ENCODE peak calls at places on chromosomes 6 and 20, in five cellular contexts. X, I, V, P and T are unnamed samples.

GRCh38 chr6:24918641-24919403 is 16.9 kb downstream of the RIPOR2 start:
- DNase-seq in P (no peak), V (no peak), X (peak), I (no peak), T (no peak)

GRCh38 chr6:147297663-147298313 is 93.6 kb downstream of the STXBP5 start:
- DNase-seq in P (no peak), V (no peak), X (no peak), I (no peak), T (peak)

GRCh38 chr20:22963581-22963980 is 71.5 kb upstream of the SSTR4 start:
- DNase-seq in I (no peak), V (no peak), P (no peak), X (no peak), T (no peak)

GRCh38 chr20:23129891-23130621 is 43.9 kb upstream of the CD93 start:
- DNase-seq in I (no peak), V (no peak), P (no peak), X (no peak), T (no peak)

GRCh38 chr6:33692078-33692759 is 19.3 kb downstream of the UQCC2 start:
- DNase-seq in P (no peak), V (no peak), I (no peak), X (no peak), T (no peak)

GRCh38 chr20:45405566-45406259 is 2.4 kb upstream of the DBNDD2 start:
- DNase-seq in I (no peak), P (peak), V (no peak), X (peak), T (no peak)

GRCh38 chr20:35490736-35491181 is 35.4 kb downstream of the CEP250 start:
- DNase-seq in P (no peak), V (peak), X (no peak), I (no peak), T (no peak)

GRCh38 chr6:78770766-78771165 is 96.6 kb upstream of the IRAK1BP1 start:
- DNase-seq in X (no peak), P (no peak), I (no peak), V (no peak), T (no peak)

GRCh38 chr6:149065658-149066556 is 251.6 kb upstream of the TAB2 start:
- DNase-seq in P (no peak), X (no peak), V (peak), I (no peak), T (no peak)

GRCh38 chr20:36825374-36826104 is 50.4 kb upstream of the TLDC2 start:
- DNase-seq in V (no peak), P (no peak), I (no peak), X (peak), T (no peak)

GRCh38 chr6:123074616-123075015 is 78.6 kb downstream of the CLVS2 start:
- DNase-seq in X (no peak), P (no peak), I (no peak), V (no peak), T (no peak)

DNA sequence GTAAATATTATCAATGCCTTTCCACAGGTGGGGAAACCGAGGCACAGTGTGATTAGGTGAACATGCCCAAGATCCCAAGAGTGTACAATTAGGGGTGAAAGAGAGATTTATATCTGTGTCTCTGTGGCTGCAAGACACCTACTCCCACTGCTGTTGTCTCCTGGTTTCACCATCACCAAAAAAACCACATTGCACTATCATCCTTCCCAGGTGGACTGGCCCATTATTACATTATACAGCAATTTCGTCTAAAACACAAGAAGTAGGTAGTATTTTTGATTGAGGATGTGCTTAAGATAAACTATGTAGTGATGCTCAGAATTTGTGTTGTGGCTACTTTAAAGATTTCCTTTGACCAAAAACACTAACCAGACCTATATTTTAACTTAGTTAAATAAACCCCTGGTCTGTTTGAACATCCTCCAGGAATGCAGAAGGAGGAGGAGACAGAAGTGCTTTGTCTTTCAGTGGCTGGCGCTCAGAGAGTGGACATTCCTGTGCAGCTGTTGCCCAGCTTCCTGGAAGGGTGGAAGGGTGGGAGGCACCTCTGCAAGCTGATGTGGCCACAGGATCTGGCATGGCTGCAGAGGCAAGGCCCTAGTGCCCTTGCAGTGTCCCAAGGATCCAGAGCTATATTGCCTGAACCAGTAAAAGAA is 23.8 kb downstream of the DCBLD1 start:
- DNase-seq in X (no peak), V (no peak), I (peak), P (no peak), T (peak)
- H2AFZ ChIP-seq in X (no peak), V (no peak), I (no peak), P (no peak), T (no peak)

GRCh38 chr6:96943535-96943934 is 19.0 kb downstream of the KLHL32 start:
- DNase-seq in V (no peak), I (no peak), P (no peak), X (no peak), T (no peak)
- TF ChIP-seq MXI1 in V (no peak), I (no peak), P (no peak), X (no peak), T (no peak)

GRCh38 chr6:5850848-5851255 is 155.9 kb downstream of the NRN1 start:
- DNase-seq in V (no peak), X (no peak), I (no peak), P (no peak), T (no peak)
- H2AFZ ChIP-seq in V (peak), X (no peak), I (no peak), P (peak), T (no peak)

GRCh38 chr20:18943542-18943941 is 130.0 kb downstream of the SCP2D1 start:
- DNase-seq in X (no peak), V (no peak), P (no peak), I (no peak), T (no peak)
- TF ChIP-seq MXI1 in X (no peak), V (no peak), P (no peak), I (no peak), T (no peak)

DNA sequence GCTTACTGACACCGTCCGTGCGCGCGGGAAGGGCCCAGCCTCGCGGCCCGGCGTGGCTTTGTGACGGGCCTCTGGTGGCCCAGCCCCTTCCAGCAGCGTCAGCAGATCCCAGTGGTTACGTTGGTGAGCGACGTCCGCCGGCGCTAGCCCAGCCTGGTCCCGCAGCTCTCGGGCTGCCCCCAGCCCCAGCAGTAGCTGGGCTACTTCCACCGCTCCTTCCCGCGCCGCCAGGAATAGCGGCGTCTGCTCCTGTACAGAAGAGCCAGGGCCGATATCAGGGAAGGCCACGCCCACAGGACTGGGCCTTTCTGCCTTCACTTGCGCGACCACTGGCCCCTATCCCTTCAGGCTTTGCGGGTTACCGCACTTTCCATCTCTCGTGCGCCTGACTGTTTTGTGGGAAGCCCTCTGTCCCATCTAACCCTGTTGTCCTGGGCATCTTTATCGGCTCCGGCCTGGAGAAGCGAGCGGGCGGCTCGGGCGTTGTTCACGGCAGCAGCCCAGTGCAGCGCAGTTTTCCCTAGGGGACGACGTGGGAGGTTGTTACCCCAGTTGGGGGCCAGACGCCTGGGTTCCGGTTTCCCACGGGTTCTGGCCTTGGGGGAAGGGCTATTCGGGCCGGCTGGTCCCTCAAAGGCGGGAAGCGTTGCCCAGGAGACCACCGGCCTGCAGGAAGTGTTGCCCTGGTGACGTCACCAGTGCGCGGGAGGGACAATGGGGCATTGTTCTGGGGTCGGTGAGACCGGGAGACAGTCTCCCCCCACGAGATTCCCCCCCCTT is 3.6 kb upstream of the GPSM3 start:
- DNase-seq in P (peak), I (peak), V (peak), X (peak), T (peak)
- H2AFZ ChIP-seq in P (peak), I (no peak), V (peak), X (peak), T (peak)

GRCh38 chr6:144063744-144064401 is 31.5 kb downstream of the SF3B5 start:
- DNase-seq in P (peak), I (peak), X (peak), V (peak), T (no peak)

GRCh38 chr6:144063246-144063743 is 32.1 kb downstream of the SF3B5 start:
- DNase-seq in I (no peak), V (no peak), P (peak), X (no peak), T (no peak)

GRCh38 chr6:144064831-144065668 is 30.3 kb downstream of the SF3B5 start:
- DNase-seq in I (no peak), P (no peak), V (peak), X (no peak), T (no peak)

GRCh38 chr6:144062757-144063156 is 32.6 kb downstream of the SF3B5 start:
- DNase-seq in P (no peak), V (no peak), I (no peak), X (no peak), T (no peak)

GRCh38 chr6:144064402-144064830 is 31.0 kb downstream of the SF3B5 start:
- DNase-seq in V (no peak), P (peak), I (no peak), X (no peak), T (no peak)
- TF ChIP-seq MXI1 in V (no peak), P (no peak), I (no peak), X (no peak), T (no peak)